ENCODE peak calls at places on chromosomes 2 and 18, in four cellular contexts. I, T, W and X are unnamed samples.
A peak's percentile ranks its signal among the peaks of the same experiment; 100 is the strongest.

GRCh38 chr2:152051373-152051893 is 47.4 kb downstream of the CACNB4 start:
- ATAC-seq in W (no peak), T (no peak), I (no peak), X (no peak)

GRCh38 chr2:203352604-203353255 is 24.5 kb downstream of the ABI2 start:
- ATAC-seq in W (no peak), T (no peak), I (no peak), X (no peak)

GRCh38 chr18:63197246-63197791 is 122.2 kb downstream of the BCL2 start:
- ATAC-seq in I (no peak), T (peak; percentile 36), W (no peak), X (peak; percentile 22)

GRCh38 chr2:171347158-171347557 is 86.6 kb downstream of the METTL8 start:
- ATAC-seq in I (no peak), T (peak; percentile 68), W (no peak), X (peak; percentile 88)

GRCh38 chr2:86201951-86202692 is 2.9 kb downstream of the MRPL35 start:
- ATAC-seq in I (no peak), W (peak; percentile 29), T (no peak), X (no peak)

GRCh38 chr2:41726364-41726763 is 321.5 kb upstream of the PKDCC start:
- ATAC-seq in W (no peak), T (no peak), I (no peak), X (no peak)

GRCh38 chr2:240604939-240605716 is 18.6 kb downstream of the CAPN10 start:
- ATAC-seq in I (no peak), T (no peak), W (no peak), X (no peak)

GRCh38 chr2:12106440-12107080 is 360.1 kb downstream of the LPIN1 start:
- ATAC-seq in W (no peak), I (peak; percentile 65), T (peak; percentile 89), X (peak; percentile 100)

GRCh38 chr2:67656875-67657274 is 259.7 kb downstream of the ETAA1 start:
- ATAC-seq in I (no peak), W (no peak), T (no peak), X (no peak)

GRCh38 chr18:30987479-30988241 is 54.9 kb downstream of the DSC3 start:
- ATAC-seq in T (no peak), I (no peak), W (no peak), X (no peak)

GRCh38 chr2:216115224-216115582 is 6.1 kb downstream of the XRCC5 start:
- ATAC-seq in T (no peak), I (peak; percentile 51), W (peak; percentile 5), X (no peak)

GRCh38 chr18:48222118-48222517 is 187.1 kb downstream of the ZBTB7C start:
- ATAC-seq in W (no peak), T (peak; percentile 61), I (peak; percentile 26), X (peak; percentile 79)

GRCh38 chr2:8438996-8439395 is 242.9 kb upstream of the ID2 start:
- ATAC-seq in I (peak; percentile 39), W (no peak), T (no peak), X (no peak)

GRCh38 chr2:102418421-102418961 is 4.5 kb upstream of the IL18RAP start:
- ATAC-seq in T (peak; percentile 79), W (no peak), I (no peak), X (peak; percentile 83)

GRCh38 chr18:62784338-62784965 is 69.1 kb downstream of the PHLPP1 start:
- ATAC-seq in W (no peak), I (peak; percentile 64), T (peak; percentile 71), X (peak; percentile 82)

GRCh38 chr2:98615481-98615880 is 7.1 kb downstream of the UNC50 start:
- ATAC-seq in T (no peak), I (no peak), W (peak; percentile 53), X (no peak)

GRCh38 chr2:33008716-33009115 is 62.0 kb downstream of the LTBP1 start:
- ATAC-seq in T (no peak), I (no peak), W (no peak), X (no peak)

GRCh38 chr2:181290182-181290581 is 167.0 kb upstream of the ITGA4 start:
- ATAC-seq in I (no peak), T (peak; percentile 73), W (no peak), X (peak; percentile 50)

GRCh38 chr2:230537531-230537976 is 121.6 kb downstream of the SP100 start:
- ATAC-seq in T (peak; percentile 65), W (no peak), I (no peak), X (peak; percentile 81)

GRCh38 chr2:237574894-237575868 is 8.8 kb downstream of the PRLH start:
- ATAC-seq in T (no peak), W (no peak), I (no peak), X (no peak)

GRCh38 chr2:28702415-28702859 is 49.2 kb upstream of the PPP1CB start:
- ATAC-seq in I (no peak), T (no peak), W (no peak), X (no peak)

GRCh38 chr2:105653313-105653712 is 91.4 kb upstream of the NCK2 start:
- ATAC-seq in W (no peak), I (no peak), T (no peak), X (no peak)